ENCODE peak calls at places on chromosome 12, in ten cellular contexts. E is transverse colon; O is CD4-positive, alpha-beta T cell; Y is mesothelial cell of epicardium; B is ovary; S is OCI-LY7; H is HFFc6; N is WTC11; C is HCT116; A is GM12865. G is an unnamed sample.

GRCh38 chr12:115638753-115639666 is 638.5 kb downstream of the MED13L start:
- DNase-seq in B (no peak), C (no peak), N (no peak), E (peak; percentile 15), Y (no peak), H (no peak), S (no peak), A (no peak), O (no peak), G (no peak)

GRCh38 chr12:57127101-57127709 is 1.1 kb upstream of the LRP1 start:
- DNase-seq in N (peak; percentile 76), A (peak; percentile 42), B (peak; percentile 76), E (peak; percentile 90), C (peak; percentile 68), O (peak; percentile 43), H (peak; percentile 36), Y (no peak), S (peak; percentile 61), G (peak; percentile 71)

GRCh38 chr12:92860521-92860920 is 68.6 kb downstream of the EEA1 start:
- DNase-seq in N (no peak), S (no peak), A (no peak), E (no peak), C (no peak), B (no peak), O (no peak), Y (no peak), H (no peak), G (no peak)

GRCh38 chr12:64826234-64826633 is 1.8 kb downstream of the TBC1D30 start:
- DNase-seq in H (no peak), C (no peak), Y (peak; percentile 76), O (peak; percentile 46), B (peak; percentile 79), S (no peak), N (peak; percentile 79), A (peak; percentile 83), E (peak; percentile 64), G (peak; percentile 83)

GRCh38 chr12:22851532-22851931 is 226.6 kb downstream of the ETNK1 start:
- DNase-seq in C (no peak), O (no peak), A (no peak), H (no peak), S (no peak), Y (no peak), N (no peak), B (no peak), E (no peak), G (no peak)

GRCh38 chr12:73935817-73936216 is 601.8 kb upstream of the ATXN7L3B start:
- DNase-seq in H (no peak), N (no peak), S (peak; percentile 14), C (peak; percentile 24), E (no peak), A (no peak), Y (no peak), O (no peak), B (no peak), G (no peak)

GRCh38 chr12:22527999-22528398 is 16.3 kb downstream of the C2CD5 start:
- DNase-seq in C (no peak), N (no peak), B (no peak), O (no peak), Y (no peak), A (no peak), S (no peak), E (no peak), H (peak; percentile 78), G (no peak)

GRCh38 chr12:65695077-65695865 is 129.0 kb upstream of the HMGA2 start:
- DNase-seq in B (peak; percentile 33), N (no peak), S (no peak), A (peak; percentile 8), Y (no peak), H (peak; percentile 97), E (peak; percentile 27), O (no peak), C (peak; percentile 93), G (no peak)

GRCh38 chr12:63802012-63802608 is 22.4 kb downstream of the RXYLT1 start:
- DNase-seq in N (no peak), H (peak; percentile 29), O (no peak), E (no peak), B (no peak), A (peak; percentile 19), Y (no peak), C (no peak), S (peak; percentile 34), G (no peak)

GRCh38 chr12:17511369-17511768 is 578.6 kb downstream of the RERGL start:
- DNase-seq in B (no peak), E (no peak), N (no peak), A (no peak), C (no peak), H (no peak), O (no peak), Y (no peak), S (no peak), G (no peak)
- TF ChIP-seq CTCF in B (no peak), E (no peak), N (peak; percentile 18), A (no peak), C (no peak), H (no peak), O (no peak), Y (no peak), S (peak; percentile 65), G (no peak)

GRCh38 chr12:68370667-68371066 is 38.5 kb upstream of the MDM1 start:
- DNase-seq in H (no peak), Y (no peak), C (no peak), N (no peak), E (no peak), A (no peak), S (no peak), B (no peak), O (no peak), G (no peak)
- TF ChIP-seq CTCF in H (no peak), Y (no peak), C (no peak), N (no peak), E (no peak), A (no peak), S (no peak), B (no peak), O (no peak), G (no peak)

DNA sequence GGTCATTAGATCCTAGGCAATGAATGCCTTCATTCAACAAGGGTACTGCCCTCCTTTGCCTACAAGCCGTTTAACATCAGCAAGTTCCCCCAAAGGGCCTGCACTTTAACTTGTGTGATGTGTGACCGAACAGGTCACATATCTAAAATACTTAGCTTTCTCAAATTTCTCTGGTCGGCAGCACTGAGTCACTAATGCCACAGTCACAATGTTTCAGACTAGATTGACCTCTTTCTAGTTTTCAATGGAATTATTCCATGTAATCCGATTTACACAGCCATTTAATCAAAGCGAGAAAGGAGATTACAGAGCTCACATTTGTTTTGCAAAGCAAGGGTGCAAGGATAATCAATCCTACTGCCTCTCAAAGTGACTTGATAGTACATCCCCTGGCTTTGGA is 2.0 kb downstream of the KITLG start:
- DNase-seq in N (no peak), H (peak; percentile 18), B (no peak), Y (no peak), C (no peak), E (no peak), A (no peak), O (no peak), S (no peak), G (no peak)
- TF ChIP-seq CTCF in N (no peak), H (no peak), B (no peak), Y (no peak), C (no peak), E (no peak), A (no peak), O (no peak), S (no peak), G (no peak)

DNA sequence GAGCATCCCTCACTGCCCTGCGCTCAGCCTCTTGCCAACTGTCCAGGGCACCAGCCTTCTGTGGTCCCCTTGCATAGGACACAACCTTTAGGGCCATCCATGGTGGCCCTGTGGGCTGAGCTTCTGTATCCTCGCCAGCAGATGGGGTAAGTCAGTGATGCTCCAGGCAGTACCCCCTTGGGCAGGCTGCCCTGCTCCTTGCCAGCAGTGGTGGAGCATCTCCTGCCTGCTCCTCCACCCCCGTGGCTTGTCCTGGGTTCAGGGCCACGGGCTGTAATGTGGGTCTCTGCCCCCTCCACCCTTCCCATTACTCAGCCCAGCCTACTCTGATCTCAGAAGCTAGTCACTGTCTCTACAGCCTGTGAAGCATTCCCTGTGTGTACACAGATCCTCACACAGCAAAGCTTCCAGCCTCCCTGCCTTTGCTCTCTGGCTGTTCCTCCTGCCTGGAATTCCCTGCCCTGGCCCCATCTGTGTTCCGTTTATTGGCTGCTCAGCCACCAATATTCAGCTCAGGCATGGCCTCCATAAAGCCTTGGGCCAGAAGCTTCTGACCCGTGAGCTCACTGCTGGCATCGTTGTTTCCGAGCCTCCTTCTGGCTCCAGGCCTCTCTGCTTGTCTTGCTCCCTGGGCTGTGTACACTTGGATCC is 177.2 kb upstream of the PRMT8 start:
- DNase-seq in E (no peak), C (no peak), S (peak; percentile 40), H (peak; percentile 28), A (peak; percentile 41), O (no peak), N (peak; percentile 62), B (peak; percentile 46), Y (no peak), G (peak; percentile 35)
- TF ChIP-seq CTCF in E (peak; percentile 15), C (no peak), S (peak; percentile 44), H (peak; percentile 64), A (peak; percentile 38), O (no peak), N (peak; percentile 22), B (no peak), Y (peak; percentile 21), G (peak; percentile 32)

DNA sequence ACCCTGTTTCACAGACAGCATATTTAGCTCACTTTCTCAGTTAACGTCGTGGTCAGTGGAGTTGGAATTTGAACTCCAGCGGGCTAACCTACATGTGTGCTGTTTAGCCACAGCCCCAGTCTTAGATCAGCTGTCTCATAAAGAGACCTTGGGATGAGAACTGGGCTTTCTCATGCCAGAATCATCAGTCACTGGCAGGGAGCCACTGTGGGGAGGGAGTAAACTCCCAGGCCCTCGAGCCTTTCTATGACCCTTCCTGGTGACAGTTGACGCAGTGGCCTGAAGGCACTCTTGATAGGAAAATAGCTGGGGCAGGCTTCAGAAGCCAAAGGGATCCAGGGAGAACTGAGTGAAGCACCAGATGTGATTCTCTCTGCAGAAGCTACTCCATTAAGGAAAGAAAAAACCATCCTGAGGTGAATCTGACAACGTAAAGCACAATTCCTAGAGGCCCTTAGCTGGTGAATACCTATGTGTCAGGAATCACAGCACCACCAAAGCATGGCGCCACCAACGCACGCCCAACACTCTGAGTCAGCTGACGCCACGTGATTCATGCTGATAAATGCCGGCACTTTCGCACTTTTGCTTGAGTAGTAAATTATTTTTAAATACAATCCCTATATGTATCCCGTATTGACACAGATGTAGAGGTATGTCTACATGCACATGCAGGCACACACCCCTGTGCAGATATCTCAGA is 279.6 kb upstream of the TMEM132C start:
- DNase-seq in A (no peak), B (no peak), C (no peak), H (no peak), N (no peak), E (no peak), S (no peak), O (no peak), Y (no peak), G (no peak)
- TF ChIP-seq CTCF in A (no peak), B (no peak), C (no peak), H (no peak), N (no peak), E (no peak), S (no peak), O (no peak), Y (no peak), G (no peak)

GRCh38 chr12:2795291-2796186 is 769 bp downstream of the FKBP4 start:
- DNase-seq in H (peak; percentile 14), N (peak; percentile 66), B (peak; percentile 86), A (peak; percentile 79), C (no peak), Y (peak; percentile 73), E (peak; percentile 86), O (peak; percentile 77), S (peak; percentile 72), G (peak; percentile 76)
- TF ChIP-seq CTCF in H (no peak), N (no peak), B (no peak), A (no peak), C (no peak), Y (no peak), E (no peak), O (no peak), S (no peak), G (no peak)